ENCODE peak calls at places on chromosomes 13 and 19, in eight cellular contexts. M is ACHN; J is lower lobe of right lung; W is NCI-H510A; U is ELR; T is stimulated activated CD4-positive, alpha-beta T cell treated with anti-CD3 and anti-CD28 coated beads, Interleukin-1b, Interleukin-23, amount 100 ng/mL, for 24 hours; H is RKO; O is K562. X is an unnamed sample.

GRCh38 chr13:75760182-75760981 is 124.3 kb downstream of the LMO7 start:
- DNase-seq in O (no peak), M (peak), U (no peak), J (peak), W (no peak), H (no peak), T (no peak), X (no peak)

GRCh38 chr13:30108216-30108912 is 199.0 kb downstream of the KATNAL1 start:
- DNase-seq in U (no peak), J (no peak), M (no peak), O (no peak), T (no peak), W (no peak), H (no peak), X (no peak)

GRCh38 chr19:33416307-33417215 is 43.1 kb downstream of the CEBPG start:
- DNase-seq in H (peak), U (peak), M (peak), W (peak), J (no peak), T (peak), O (peak), X (peak)

GRCh38 chr13:111626371-111627305 is 306.2 kb downstream of the TEX29 start:
- DNase-seq in U (no peak), T (no peak), O (no peak), W (no peak), J (no peak), H (no peak), M (no peak), X (no peak)

GRCh38 chr13:80924596-80924995 is 583.7 kb upstream of the SPRY2 start:
- DNase-seq in H (no peak), M (no peak), J (no peak), O (no peak), U (peak), W (no peak), T (no peak), X (no peak)

GRCh38 chr19:35462476-35462953 is 14.5 kb downstream of the FFAR2 start:
- DNase-seq in H (no peak), W (no peak), M (no peak), J (no peak), T (no peak), U (no peak), O (no peak), X (no peak)

GRCh38 chr13:110794209-110794608 is 80.7 kb downstream of the ING1 start:
- DNase-seq in O (no peak), J (no peak), M (no peak), T (no peak), W (no peak), H (no peak), U (no peak), X (no peak)

GRCh38 chr19:23762884-23763711 is 4.4 kb upstream of the ZNF681 start:
- DNase-seq in J (peak), U (peak), O (peak), T (peak), M (no peak), H (peak), W (peak), X (peak)

GRCh38 chr19:14432817-14433453 is at the start of gene PKN1:
- DNase-seq in T (peak), U (peak), W (peak), M (peak), H (peak), O (peak), J (peak), X (peak)

GRCh38 chr13:34344761-34345600 is 527.0 kb downstream of the RFC3 start:
- DNase-seq in H (no peak), J (no peak), W (no peak), U (no peak), T (no peak), O (no peak), M (no peak), X (no peak)

GRCh38 chr19:48395170-48395455 is 1.6 kb downstream of the GRIN2D start:
- DNase-seq in H (no peak), T (no peak), W (no peak), J (no peak), M (no peak), O (no peak), U (no peak), X (no peak)

GRCh38 chr13:111511219-111511732 is 190.8 kb downstream of the TEX29 start:
- DNase-seq in M (no peak), J (no peak), U (no peak), H (no peak), O (no peak), T (no peak), W (no peak), X (no peak)

GRCh38 chr19:38679839-38680238 is 32.4 kb downstream of the ACTN4 start:
- DNase-seq in U (peak), M (peak), H (no peak), T (no peak), J (no peak), W (no peak), O (no peak), X (no peak)

GRCh38 chr19:37970699-37971098 is 63.7 kb downstream of the SIPA1L3 start:
- DNase-seq in J (peak), W (no peak), M (no peak), T (no peak), O (no peak), H (no peak), U (no peak), X (no peak)

GRCh38 chr19:56476671-56477428 is at the start of gene ZNF667:
- DNase-seq in O (no peak), H (no peak), U (peak), M (no peak), T (peak), W (no peak), J (no peak), X (no peak)

GRCh38 chr13:112764028-112764427 is 74.2 kb downstream of the ATP11A start:
- DNase-seq in M (no peak), W (no peak), U (no peak), J (no peak), H (no peak), O (no peak), T (no peak), X (no peak)

GRCh38 chr19:55391191-55391670 is 5.5 kb downstream of the RPL28 start:
- DNase-seq in M (no peak), T (no peak), J (no peak), H (no peak), U (no peak), W (no peak), O (no peak), X (no peak)

GRCh38 chr13:111337206-111337605 is 16.8 kb downstream of the TEX29 start:
- DNase-seq in J (no peak), M (no peak), U (peak), H (peak), W (no peak), O (no peak), T (no peak), X (no peak)